ENCODE peak calls at places on chromosomes 7 and 10, in seven cellular contexts. A, I, X, M, E, L and F are unnamed samples.

GRCh38 chr10:33235271-33235884 is 99.1 kb downstream of the NRP1 start:
- DNase-seq in I (no peak), A (no peak), X (no peak), L (no peak), M (no peak), E (no peak), F (no peak)

GRCh38 chr7:6556196-6556595 is 4.9 kb upstream of the GRID2IP start:
- DNase-seq in X (no peak), A (no peak), M (peak; percentile 68), I (no peak), L (no peak), E (no peak), F (no peak)

GRCh38 chr10:77501846-77502251 is 135.8 kb downstream of the KCNMA1 start:
- DNase-seq in E (no peak), X (no peak), A (no peak), I (peak; percentile 59), M (no peak), L (no peak), F (peak; percentile 47)

GRCh38 chr10:29648983-29649268 is 14.2 kb upstream of the SVIL start:
- DNase-seq in L (no peak), A (peak; percentile 63), E (no peak), M (no peak), I (peak; percentile 87), X (no peak), F (peak; percentile 73)

GRCh38 chr10:17475661-17476060 is 21.3 kb upstream of the ST8SIA6 start:
- DNase-seq in I (no peak), A (no peak), L (no peak), X (no peak), M (no peak), E (no peak), F (no peak)

GRCh38 chr7:43385856-43386255 is 197.1 kb upstream of the STK17A start:
- DNase-seq in I (peak; percentile 18), X (no peak), A (no peak), L (no peak), M (no peak), E (no peak), F (peak; percentile 9)

GRCh38 chr10:31687545-31688482 is 240.8 kb downstream of the ARHGAP12 start:
- DNase-seq in X (peak; percentile 19), I (no peak), A (no peak), L (no peak), E (no peak), M (no peak), F (no peak)

GRCh38 chr10:92894081-92894480 is 45.8 kb downstream of the EXOC6 start:
- DNase-seq in M (no peak), X (no peak), I (no peak), E (no peak), L (no peak), A (no peak), F (no peak)

GRCh38 chr7:151992375-151992774 is 33.1 kb upstream of the GALNT11 start:
- DNase-seq in M (peak; percentile 71), X (peak; percentile 45), E (no peak), I (peak; percentile 15), A (no peak), L (peak; percentile 1), F (peak; percentile 21)

GRCh38 chr7:95526128-95526738 is 40.5 kb downstream of the ASB4 start:
- DNase-seq in E (no peak), A (no peak), I (no peak), L (peak; percentile 85), M (no peak), X (no peak), F (no peak)

GRCh38 chr10:123348721-123349120 is 194.5 kb downstream of the BUB3 start:
- DNase-seq in I (no peak), A (no peak), E (no peak), M (no peak), L (no peak), X (no peak), F (no peak)

GRCh38 chr7:16671811-16672210 is 25.8 kb downstream of the BZW2 start:
- DNase-seq in E (no peak), M (no peak), X (no peak), A (no peak), I (no peak), L (no peak), F (no peak)